ENCODE peak calls at places on chromosomes 3 and 15, in eight cellular contexts. K is heart right ventricle; C is brain microvascular endothelial cell; R is esophagus squamous epithelium; J is A549; N is esophagus muscularis mucosa; I is CD8-positive, alpha-beta T cell; W is GM23338. V is an unnamed sample.

GRCh38 chr3:142027713-142028112 is 121.6 kb downstream of the TFDP2 start:
- DNase-seq in W (peak), K (no peak), R (no peak), C (peak), I (no peak), N (no peak), J (no peak), V (no peak)

GRCh38 chr3:122992628-122993570 is 34.7 kb downstream of the SEMA5B start:
- DNase-seq in K (no peak), J (no peak), C (no peak), I (no peak), N (no peak), W (no peak), R (no peak), V (no peak)

GRCh38 chr3:131221731-131222130 is 159.8 kb upstream of the NUDT16 start:
- DNase-seq in C (peak), I (no peak), W (no peak), R (no peak), J (no peak), N (no peak), K (no peak), V (no peak)

GRCh38 chr15:85946986-85947385 is 132.7 kb upstream of the AGBL1 start:
- DNase-seq in W (no peak), N (no peak), K (no peak), I (no peak), C (no peak), J (no peak), R (no peak), V (no peak)

GRCh38 chr3:38308456-38308855 is 26.4 kb downstream of the SLC22A14 start:
- DNase-seq in K (no peak), W (no peak), R (no peak), J (no peak), I (no peak), C (no peak), N (peak), V (no peak)

GRCh38 chr3:150238995-150239612 is 169.0 kb upstream of the TSC22D2 start:
- DNase-seq in R (no peak), K (no peak), I (no peak), N (no peak), W (peak), C (no peak), J (peak), V (no peak)

GRCh38 chr3:73508330-73508954 is 116.3 kb downstream of the PDZRN3 start:
- DNase-seq in W (peak), J (peak), R (no peak), C (peak), N (peak), K (no peak), I (no peak), V (peak)

GRCh38 chr3:195717416-195717815 is 3.4 kb upstream of the MUC20 start:
- DNase-seq in R (no peak), W (no peak), I (no peak), C (no peak), N (no peak), J (no peak), K (no peak), V (no peak)

GRCh38 chr3:156661158-156661557 is 13.2 kb upstream of the TIPARP start:
- DNase-seq in I (no peak), C (no peak), R (no peak), W (no peak), J (no peak), K (no peak), N (no peak), V (no peak)

GRCh38 chr3:172516318-172517214 is 6.7 kb downstream of the TNFSF10 start:
- DNase-seq in C (peak), N (no peak), I (no peak), K (peak), R (no peak), J (no peak), W (no peak), V (no peak)

GRCh38 chr15:79403501-79403900 is 28.6 kb upstream of the MINAR1 start:
- DNase-seq in R (no peak), C (no peak), I (no peak), K (no peak), W (no peak), N (peak), J (no peak), V (no peak)

GRCh38 chr3:106823706-106824105 is 553.5 kb upstream of the CCDC54 start:
- DNase-seq in W (no peak), N (no peak), J (no peak), R (no peak), K (no peak), C (no peak), I (no peak), V (no peak)

GRCh38 chr3:12963869-12964712 is 109.1 kb downstream of the IQSEC1 start:
- DNase-seq in I (no peak), J (no peak), W (no peak), N (no peak), K (no peak), R (no peak), C (no peak), V (no peak)
- H3K4me3 ChIP-seq in I (no peak), J (no peak), W (no peak), N (no peak), K (no peak), R (no peak), C (no peak), V (no peak)

GRCh38 chr15:96887730-96888129 is 557.2 kb downstream of the NR2F2 start:
- DNase-seq in W (no peak), C (peak), J (no peak), I (no peak), K (no peak), R (no peak), N (no peak), V (no peak)
- H3K27ac ChIP-seq in W (no peak), C (no peak), J (no peak), I (no peak), K (no peak), R (no peak), N (no peak), V (no peak)

GRCh38 chr3:36911990-36912804 is 32.7 kb downstream of the TRANK1 start:
- DNase-seq in K (no peak), R (peak), I (peak), J (peak), N (no peak), C (peak), W (no peak), V (no peak)
- H3K4me3 ChIP-seq in K (no peak), R (no peak), I (peak), J (no peak), N (no peak), C (no peak), W (no peak), V (no peak)

GRCh38 chr3:12995389-12996180 is 77.6 kb downstream of the IQSEC1 start:
- DNase-seq in J (no peak), C (no peak), N (no peak), K (no peak), R (no peak), I (no peak), W (no peak), V (no peak)
- H3K27ac ChIP-seq in J (peak), C (no peak), N (peak), K (peak), R (peak), I (peak), W (no peak), V (no peak)

GRCh38 chr3:33299395-33300081 is 22.3 kb downstream of the FBXL2 start:
- DNase-seq in W (no peak), N (no peak), K (no peak), R (no peak), C (peak), I (no peak), J (peak), V (no peak)
- H3K4me3 ChIP-seq in W (no peak), N (no peak), K (no peak), R (no peak), C (no peak), I (no peak), J (no peak), V (no peak)

DNA sequence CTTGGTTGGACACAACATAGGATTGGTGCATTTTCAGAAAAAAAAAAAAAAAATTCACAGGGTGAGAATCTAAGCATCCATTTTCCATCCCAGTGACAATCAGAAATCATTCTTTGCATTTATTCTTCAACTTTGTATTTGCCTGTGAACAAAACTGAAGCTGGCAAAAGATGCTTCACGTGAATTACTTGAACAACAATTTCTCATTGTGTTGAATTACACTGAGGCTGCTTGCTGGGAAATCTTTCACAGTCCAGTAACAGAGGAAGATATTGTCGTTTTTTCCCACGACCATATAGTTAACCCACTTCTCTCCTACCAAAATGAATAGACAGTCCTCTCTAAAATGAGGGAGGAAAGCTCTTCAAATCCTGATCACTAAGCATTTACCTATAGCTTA is 4.3 kb upstream of the SLCO3A1 start:
- DNase-seq in W (no peak), J (no peak), K (no peak), C (no peak), I (no peak), R (no peak), N (no peak), V (no peak)
- H3K27ac ChIP-seq in W (no peak), J (no peak), K (no peak), C (no peak), I (no peak), R (no peak), N (no peak), V (no peak)

DNA sequence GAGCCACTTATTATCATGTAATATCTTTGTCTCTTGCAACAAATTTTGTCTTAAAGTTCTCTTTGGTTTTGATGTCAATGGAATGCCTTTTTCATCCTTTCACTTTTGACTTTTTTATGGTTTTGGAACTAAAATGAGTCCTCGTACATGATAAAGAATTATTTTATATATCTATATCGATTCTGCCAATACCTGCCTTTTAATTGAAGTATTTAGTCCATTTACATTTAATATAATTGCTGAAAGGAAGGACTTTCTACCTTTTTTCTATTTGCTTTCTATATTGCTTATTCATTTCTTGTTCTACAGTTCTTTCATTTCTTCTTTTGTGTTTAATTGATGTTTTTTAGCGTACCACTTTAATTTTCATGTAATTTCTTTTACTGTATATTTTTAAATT is 32.8 kb downstream of the GABRA5 start:
- DNase-seq in N (no peak), I (no peak), K (no peak), R (no peak), J (no peak), W (no peak), C (no peak), V (no peak)
- H3K4me3 ChIP-seq in N (no peak), I (no peak), K (no peak), R (no peak), J (no peak), W (no peak), C (no peak), V (no peak)

GRCh38 chr3:186979837-186980236 is 49.5 kb downstream of the ST6GAL1 start:
- DNase-seq in I (no peak), C (no peak), W (no peak), K (no peak), R (no peak), J (no peak), N (no peak), V (no peak)

GRCh38 chr3:186980989-186981388 is 50.7 kb downstream of the ST6GAL1 start:
- DNase-seq in N (no peak), K (no peak), R (no peak), J (no peak), I (no peak), W (no peak), C (no peak), V (no peak)

GRCh38 chr3:186975726-186976125 is 45.4 kb downstream of the ST6GAL1 start:
- DNase-seq in I (no peak), W (no peak), R (no peak), J (no peak), N (no peak), K (no peak), C (no peak), V (no peak)

GRCh38 chr3:186976802-186977201 is 46.5 kb downstream of the ST6GAL1 start:
- DNase-seq in W (no peak), N (no peak), I (no peak), J (no peak), R (no peak), K (no peak), C (no peak), V (no peak)

GRCh38 chr3:186978712-186979111 is 48.4 kb downstream of the ST6GAL1 start:
- DNase-seq in R (no peak), W (no peak), I (no peak), J (no peak), K (no peak), C (no peak), N (no peak), V (no peak)
- H3K27ac ChIP-seq in R (no peak), W (no peak), I (no peak), J (no peak), K (no peak), C (no peak), N (peak), V (no peak)

DNA sequence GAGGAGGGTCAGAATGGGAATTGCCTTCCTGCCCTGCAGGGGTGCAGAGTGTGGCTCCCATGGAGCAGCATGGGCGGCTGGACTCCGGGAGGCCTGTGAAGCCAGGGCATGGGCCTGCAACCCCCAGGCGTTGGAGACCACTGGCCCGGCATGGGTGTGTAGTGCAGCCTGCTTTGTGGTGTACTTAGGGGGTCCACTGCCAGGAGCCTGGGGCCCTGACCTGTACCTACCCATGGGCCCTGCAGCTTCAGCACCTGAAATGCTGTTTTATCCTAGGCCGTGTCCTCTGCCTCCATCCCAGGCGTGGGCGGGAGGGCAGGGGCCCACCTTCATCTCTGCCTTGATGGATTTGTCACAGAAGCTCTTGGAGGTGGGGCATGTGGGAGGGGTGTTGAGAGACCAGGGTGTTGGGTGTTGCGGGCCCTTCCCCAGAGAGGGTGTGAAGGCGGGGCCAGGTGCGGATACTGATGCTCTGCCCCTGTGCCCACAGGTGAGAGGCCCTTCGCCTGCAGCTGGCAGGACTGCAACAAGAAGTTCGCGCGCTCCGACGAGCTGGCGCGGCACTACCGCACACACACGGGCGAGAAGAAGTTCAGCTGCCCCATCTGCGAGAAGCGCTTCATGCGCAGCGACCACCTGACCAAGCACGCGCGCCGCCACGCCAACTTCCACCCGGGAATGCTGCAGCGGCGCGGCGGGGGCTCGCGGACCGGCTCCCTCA is 45.0 kb downstream of the KLF13 start:
- DNase-seq in J (no peak), I (no peak), N (no peak), K (no peak), R (no peak), W (no peak), C (no peak), V (no peak)
- H3K4me3 ChIP-seq in J (no peak), I (no peak), N (no peak), K (no peak), R (no peak), W (no peak), C (no peak), V (no peak)

V was measured in iPS DF 6.9.